ENCODE peak calls at places on chromosomes 11 and 22, in seven cellular contexts. U is heart left ventricle, L is mammary epithelial cell, E is upper lobe of right lung, D is tibial artery, N is right cardiac atrium, Y is astrocyte of the spinal cord. O is an unnamed sample.

GRCh38 chr11:83004855-83005556 is 66.7 kb downstream of the RAB30 start:
- DNase-seq in U (no peak), L (peak; percentile 27), E (no peak), D (no peak), N (no peak), Y (no peak), O (no peak)

GRCh38 chr22:39317084-39317755 is 2.2 kb downstream of the RPL3 start:
- DNase-seq in U (no peak), L (no peak), E (no peak), D (no peak), N (peak; percentile 25), Y (no peak), O (peak; percentile 60)

GRCh38 chr11:14653090-14653489 is 9.5 kb downstream of the PDE3B start:
- DNase-seq in U (no peak), L (no peak), E (no peak), D (no peak), N (no peak), Y (no peak), O (no peak)

GRCh38 chr11:115157247-115157646 is 347.0 kb downstream of the CADM1 start:
- DNase-seq in U (no peak), L (no peak), E (no peak), D (no peak), N (no peak), Y (no peak), O (no peak)

GRCh38 chr22:50731811-50732624 is 6.0 kb upstream of the ACR start:
- DNase-seq in U (peak; percentile 20), L (peak; percentile 40), E (peak; percentile 78), D (peak; percentile 56), N (peak; percentile 66), Y (no peak), O (peak; percentile 55)

GRCh38 chr11:69962152-69962551 is 116.0 kb upstream of the ANO1 start:
- DNase-seq in U (no peak), L (peak; percentile 59), E (no peak), D (no peak), N (no peak), Y (peak; percentile 23), O (peak; percentile 29)

GRCh38 chr11:57283231-57283990 is 41.3 kb downstream of the TNKS1BP1 start:
- DNase-seq in U (no peak), L (no peak), E (no peak), D (no peak), N (no peak), Y (no peak), O (peak; percentile 40)

GRCh38 chr22:38142606-38143005 is 32.1 kb upstream of the BAIAP2L2 start:
- DNase-seq in U (no peak), L (no peak), E (peak; percentile 37), D (peak; percentile 41), N (no peak), Y (no peak), O (no peak)

GRCh38 chr22:22882033-22882717 is 5.4 kb upstream of the IGLL5 start:
- DNase-seq in U (no peak), L (peak; percentile 13), E (no peak), D (peak; percentile 61), N (no peak), Y (no peak), O (peak; percentile 60)

GRCh38 chr22:46183733-46184132 is 33.4 kb downstream of the PPARA start:
- DNase-seq in U (no peak), L (no peak), E (no peak), D (no peak), N (no peak), Y (no peak), O (no peak)

GRCh38 chr22:46178755-46179505 is 28.6 kb downstream of the PPARA start:
- DNase-seq in U (no peak), L (no peak), E (no peak), D (no peak), N (no peak), Y (no peak), O (no peak)

GRCh38 chr22:46179748-46180147 is 29.4 kb downstream of the PPARA start:
- DNase-seq in U (no peak), L (no peak), E (no peak), D (no peak), N (no peak), Y (no peak), O (no peak)

GRCh38 chr22:46176508-46177003 is 26.2 kb downstream of the PPARA start:
- DNase-seq in U (no peak), L (no peak), E (no peak), D (no peak), N (no peak), Y (no peak), O (no peak)

DNA sequence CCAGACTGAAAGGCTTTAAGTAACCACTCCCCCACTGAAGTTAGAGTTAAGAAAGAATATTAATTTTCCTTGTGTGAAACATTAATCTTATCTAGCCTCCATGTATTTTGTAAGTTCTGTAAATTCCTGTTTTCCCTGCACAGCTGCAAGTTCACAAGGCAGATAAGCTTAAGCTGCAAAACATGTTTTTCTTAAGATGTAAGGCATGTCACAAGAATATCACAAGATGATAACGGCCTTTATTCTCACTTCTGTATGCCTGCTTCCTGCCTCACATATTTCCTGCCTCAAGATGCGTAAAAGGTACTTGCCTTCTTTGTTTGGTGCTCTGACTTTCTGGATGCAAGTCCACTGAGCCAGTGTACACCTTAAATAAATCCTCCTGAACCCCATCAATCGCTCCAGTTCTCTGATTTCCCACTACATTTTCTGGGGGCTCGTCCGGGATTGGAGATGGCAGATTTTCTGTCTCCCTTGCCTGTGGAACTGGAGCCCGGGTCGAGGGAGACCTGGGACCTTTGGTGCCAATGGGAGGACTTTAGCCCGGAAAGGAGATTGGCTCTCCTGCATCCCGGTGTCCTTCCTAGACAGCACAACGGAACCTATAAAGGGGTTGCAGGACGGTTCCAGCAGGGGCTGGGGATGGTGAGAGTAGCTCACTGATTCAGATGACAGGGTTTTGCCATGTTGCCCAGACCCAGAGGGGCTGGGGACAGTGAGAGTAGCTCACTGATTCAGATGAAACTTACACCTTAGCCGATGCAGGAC is 30.2 kb downstream of the PPARA start:
- DNase-seq in U (no peak), L (no peak), E (no peak), D (no peak), N (no peak), Y (no peak), O (no peak)
- H3K4me3 ChIP-seq in U (no peak overlapping the region), L (no peak overlapping the region), E (no peak overlapping the region), D (no peak overlapping the region), N (no peak overlapping the region), Y (no peak overlapping the region), O (no peak overlapping the region)

GRCh38 chr11:118635237-118635591 is 27.8 kb downstream of the PHLDB1 start:
- DNase-seq in U (no peak), L (no peak), E (no peak), D (no peak), N (peak; percentile 59), Y (no peak), O (no peak)

GRCh38 chr11:118633319-118633690 is 25.9 kb downstream of the PHLDB1 start:
- DNase-seq in U (no peak), L (no peak), E (no peak), D (no peak), N (peak; percentile 55), Y (no peak), O (no peak)

GRCh38 chr11:118632577-118633318 is 25.3 kb downstream of the PHLDB1 start:
- DNase-seq in U (no peak), L (no peak), E (no peak), D (no peak), N (peak; percentile 59), Y (no peak), O (no peak)

GRCh38 chr11:118634435-118635236 is 27.2 kb downstream of the PHLDB1 start:
- DNase-seq in U (peak; percentile 81), L (peak; percentile 62), E (peak; percentile 92), D (peak; percentile 94), N (peak; percentile 93), Y (peak; percentile 76), O (peak; percentile 88)

DNA sequence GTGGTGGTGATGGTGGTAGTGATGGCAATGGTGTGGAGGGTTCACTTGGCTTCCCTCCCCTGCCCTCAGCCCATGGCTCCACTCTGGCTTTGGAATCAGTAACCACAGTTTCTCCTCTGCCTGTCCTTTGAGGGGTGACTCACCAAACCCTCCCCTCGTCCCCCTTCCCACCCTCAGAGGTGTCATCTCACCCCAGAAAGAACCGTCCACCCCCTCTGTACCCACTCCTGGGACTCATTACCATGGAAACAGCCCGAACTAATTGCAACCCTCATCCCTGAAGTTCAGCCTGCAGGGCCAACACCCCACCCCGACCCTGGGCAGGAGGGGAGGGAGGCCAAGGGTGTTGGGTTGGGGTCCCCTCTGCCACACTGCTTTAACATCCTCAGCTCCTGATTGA is 26.6 kb downstream of the PHLDB1 start:
- DNase-seq in U (no peak), L (no peak), E (no peak), D (no peak), N (peak; percentile 48), Y (peak; percentile 38), O (no peak)
- H3K4me3 ChIP-seq in U (no peak overlapping the region), L (no peak overlapping the region), E (no peak overlapping the region), D (peak overlapping the region; percentile 47), N (no peak overlapping the region), Y (no peak overlapping the region), O (no peak overlapping the region)

GRCh38 chr11:34618406-34618805 is 2.5 kb upstream of the EHF start:
- DNase-seq in U (no peak), L (no peak), E (no peak), D (no peak), N (no peak), Y (no peak), O (no peak)

GRCh38 chr11:34619062-34619516 is 1.8 kb upstream of the EHF start:
- DNase-seq in U (no peak), L (no peak), E (no peak), D (no peak), N (no peak), Y (no peak), O (no peak)

GRCh38 chr11:34620820-34621792 is at the start of gene EHF:
- DNase-seq in U (no peak), L (peak; percentile 90), E (no peak), D (no peak), N (no peak), Y (no peak), O (peak; percentile 79)

GRCh38 chr11:34621876-34622275 is 983 bp downstream of the EHF start:
- DNase-seq in U (no peak), L (peak; percentile 53), E (no peak), D (no peak), N (no peak), Y (no peak), O (no peak)

GRCh38 chr11:34620202-34620601 is 691 bp upstream of the EHF start:
- DNase-seq in U (no peak), L (no peak), E (no peak), D (no peak), N (no peak), Y (no peak), O (no peak)
- H3K4me3 ChIP-seq in U (no peak overlapping the region), L (no peak overlapping the region), E (peak overlapping the region; percentile 41), D (no peak overlapping the region), N (no peak overlapping the region), Y (no peak overlapping the region), O (peak overlapping the region; percentile 46)

GRCh38 chr11:32429477-32429876 is 5.9 kb downstream of the WT1 start:
- DNase-seq in U (no peak), L (no peak), E (no peak), D (no peak), N (no peak), Y (no peak), O (no peak)

GRCh38 chr11:32433249-32434115 is 1.9 kb downstream of the WT1 start:
- DNase-seq in U (no peak), L (no peak), E (no peak), D (no peak), N (no peak), Y (no peak), O (no peak)

GRCh38 chr11:32432565-32433248 is 2.6 kb downstream of the WT1 start:
- DNase-seq in U (no peak), L (no peak), E (no peak), D (no peak), N (no peak), Y (no peak), O (no peak)

GRCh38 chr11:32430586-32431357 is 4.6 kb downstream of the WT1 start:
- DNase-seq in U (no peak), L (no peak), E (no peak), D (no peak), N (peak; percentile 52), Y (no peak), O (no peak)

GRCh38 chr11:32431657-32432056 is 3.7 kb downstream of the WT1 start:
- DNase-seq in U (no peak), L (no peak), E (no peak), D (no peak), N (no peak), Y (no peak), O (no peak)
- H3K4me3 ChIP-seq in U (no peak overlapping the region), L (no peak overlapping the region), E (no peak overlapping the region), D (no peak overlapping the region), N (no peak overlapping the region), Y (no peak overlapping the region), O (no peak overlapping the region)